ENCODE peak calls at places on chromosomes 4 and X, in ten cellular contexts. G is midbrain, X is lower lobe of right lung, U is caudate nucleus, Q is fibroblast of mammary gland, H is iPS DF 6.9, W is KBM-7, V is Caki2, C is SW480, F is GF-D8. E is an unnamed sample.

GRCh38 chrX:129235903-129236302 is 287.4 kb downstream of the SMARCA1 start:
- DNase-seq in G (no peak), X (no peak), U (no peak), Q (no peak), H (no peak), W (no peak), V (no peak), C (no peak), F (no peak), E (no peak)

GRCh38 chr4:149553959-149554520 is 261.6 kb downstream of the IQCM start:
- DNase-seq in G (no peak), X (no peak), U (no peak), Q (no peak), H (no peak), W (no peak), V (no peak), C (no peak), F (no peak), E (no peak)

GRCh38 chr4:115657991-115658390 is 544.6 kb upstream of the NDST4 start:
- DNase-seq in G (no peak), X (no peak), U (no peak), Q (no peak), H (no peak), W (no peak), V (no peak), C (no peak), F (no peak), E (no peak)

GRCh38 chr4:825969-826330 is at the start of gene CPLX1:
- DNase-seq in G (peak), X (peak), U (no peak), Q (no peak), H (no peak), W (no peak), V (peak), C (no peak), F (no peak), E (peak)

GRCh38 chr4:86977621-86978184 is 42.9 kb downstream of the AFF1 start:
- DNase-seq in G (no peak), X (no peak), U (no peak), Q (peak), H (no peak), W (no peak), V (peak), C (peak), F (no peak), E (no peak)

GRCh38 chr4:138039010-138039409 is 203.1 kb downstream of the SLC7A11 start:
- DNase-seq in G (no peak), X (no peak), U (no peak), Q (peak), H (no peak), W (no peak), V (no peak), C (no peak), F (no peak), E (no peak)

GRCh38 chr4:77235289-77235854 is 78.4 kb downstream of the CCNG2 start:
- DNase-seq in G (no peak), X (no peak), U (no peak), Q (no peak), H (no peak), W (no peak), V (no peak), C (no peak), F (no peak), E (no peak)

GRCh38 chrX:22526339-22526738 is 253.6 kb downstream of the CBLL2 start:
- DNase-seq in G (no peak), X (no peak), U (no peak), Q (peak), H (no peak), W (peak), V (peak), C (peak), F (no peak), E (no peak)

GRCh38 chr4:148056879-148057278 is 325.0 kb downstream of the ARHGAP10 start:
- DNase-seq in G (peak), X (peak), U (no peak), Q (peak), H (no peak), W (peak), V (peak), C (no peak), F (peak), E (no peak)

GRCh38 chr4:87844476-87844875 is 11.7 kb downstream of the MEPE start:
- DNase-seq in G (no peak), X (no peak), U (no peak), Q (peak), H (no peak), W (no peak), V (no peak), C (no peak), F (no peak), E (no peak)

GRCh38 chrX:149151805-149152757 is 353.0 kb downstream of the IDS start:
- DNase-seq in G (no peak), X (no peak), U (no peak), Q (peak), H (no peak), W (no peak), V (no peak), C (peak), F (no peak), E (no peak)

GRCh38 chrX:39729834-39730670 is 367.7 kb downstream of the BCOR start:
- DNase-seq in G (no peak), X (no peak), U (no peak), Q (no peak), H (peak), W (peak), V (no peak), C (peak), F (no peak), E (peak)

GRCh38 chrX:20410540-20410939 is 143.8 kb upstream of the RPS6KA3 start:
- DNase-seq in G (no peak), X (no peak), U (no peak), Q (no peak), H (no peak), W (no peak), V (no peak), C (no peak), F (no peak), E (no peak)

GRCh38 chr4:55635760-55636621 is at the start of gene NMU:
- DNase-seq in G (no peak), X (peak), U (no peak), Q (peak), H (no peak), W (peak), V (peak), C (peak), F (no peak), E (peak)

E was measured in glutamatergic neuron.